ENCODE peak calls at places on chromosome 5, in four cellular contexts. D, U, C and K are unnamed samples.

GRCh38 chr5:1959231-1959630 is 76.5 kb upstream of the IRX4 start:
- DNase-seq in D (no peak), C (no peak), U (no peak), K (no peak)

GRCh38 chr5:123868267-123868666 is 356.3 kb downstream of the CSNK1G3 start:
- DNase-seq in U (no peak), C (peak; percentile 30), D (no peak), K (no peak)

GRCh38 chr5:75053286-75054109 is 1.1 kb upstream of the GCNT4 start:
- DNase-seq in U (peak; percentile 52), C (peak; percentile 71), D (peak; percentile 41), K (no peak)

GRCh38 chr5:176736271-176736965 is 73.9 kb upstream of the UNC5A start:
- DNase-seq in C (no peak), U (no peak), D (no peak), K (no peak)

GRCh38 chr5:102832445-102832844 is 77.3 kb downstream of the PAM start:
- DNase-seq in C (no peak), D (no peak), U (no peak), K (no peak)

GRCh38 chr5:38466444-38467189 is 89.8 kb downstream of the LIFR start:
- DNase-seq in D (no peak), U (peak; percentile 79), C (no peak), K (no peak)

GRCh38 chr5:124849774-124850173 is 103.3 kb upstream of the ZNF608 start:
- DNase-seq in D (no peak), C (no peak), U (no peak), K (no peak)

GRCh38 chr5:136018814-136019777 is 9.7 kb upstream of the TGFBI start:
- DNase-seq in U (no peak), D (peak; percentile 97), C (no peak), K (no peak)

GRCh38 chr5:14406554-14406849 is 175.1 kb upstream of the OTULINL start:
- DNase-seq in U (no peak), C (no peak), D (peak; percentile 64), K (no peak)

GRCh38 chr5:139755892-139756671 is 39.5 kb upstream of the PSD2 start:
- DNase-seq in C (no peak), U (no peak), D (no peak), K (no peak)

GRCh38 chr5:137442660-137443059 is 56.5 kb downstream of the SPOCK1 start:
- DNase-seq in D (no peak), C (no peak), U (no peak), K (no peak)

GRCh38 chr5:95959051-95959963 is 2.3 kb downstream of the ELL2 start:
- DNase-seq in U (no peak), C (no peak), D (no peak), K (no peak)

GRCh38 chr5:1122511-1123284 is 10.8 kb upstream of the SLC12A7 start:
- DNase-seq in D (no peak), C (no peak), U (peak; percentile 75), K (no peak)

GRCh38 chr5:50807661-50808060 is 141.2 kb downstream of the PARP8 start:
- DNase-seq in U (no peak), C (no peak), D (no peak), K (no peak)

GRCh38 chr5:134554319-134555222 is 29.1 kb downstream of the JADE2 start:
- DNase-seq in U (peak; percentile 73), C (peak; percentile 7), D (peak; percentile 99), K (peak; percentile 100)

GRCh38 chr5:28499764-28500290 is 1461.4 kb upstream of the CDH9 start:
- DNase-seq in D (no peak), C (no peak), U (no peak), K (no peak)

GRCh38 chr5:171542504-171543150 is 123.2 kb downstream of the FGF18 start:
- DNase-seq in U (no peak), D (no peak), C (no peak), K (no peak)

GRCh38 chr5:117473075-117473595 is 898.5 kb upstream of the SEMA6A start:
- DNase-seq in C (no peak), U (no peak), D (no peak), K (no peak)

GRCh38 chr5:56557198-56557597 is 258.2 kb upstream of the MAP3K1 start:
- DNase-seq in U (no peak), D (no peak), C (no peak), K (no peak)

GRCh38 chr5:158384535-158385421 is 525.8 kb upstream of the CLINT1 start:
- DNase-seq in U (no peak), D (peak; percentile 92), C (no peak), K (no peak)

GRCh38 chr5:36686881-36687280 is 80.5 kb downstream of the SLC1A3 start:
- DNase-seq in D (no peak), C (no peak), U (no peak), K (no peak)

GRCh38 chr5:171226096-171226495 is 83.0 kb upstream of the TLX3 start:
- DNase-seq in C (no peak), U (no peak), D (no peak), K (no peak)

GRCh38 chr5:169095410-169095772 is 205.5 kb downstream of the SLIT3 start:
- DNase-seq in D (no peak), C (no peak), U (no peak), K (no peak)

GRCh38 chr5:100771181-100771580 is 131.9 kb downstream of the ST8SIA4 start:
- DNase-seq in D (no peak), C (no peak), U (no peak), K (no peak)

GRCh38 chr5:75434107-75434506 is 77.3 kb downstream of the CERT1 start:
- DNase-seq in C (no peak), D (no peak), U (no peak), K (no peak)

GRCh38 chr5:34054330-34054729 is 11.3 kb upstream of the C1QTNF3 start:
- DNase-seq in C (no peak), U (no peak), D (no peak), K (no peak)

GRCh38 chr5:175701797-175702196 is 43.9 kb downstream of the HRH2 start:
- DNase-seq in D (no peak), C (no peak), U (no peak), K (no peak)

GRCh38 chr5:145497041-145497440 is 338.1 kb downstream of the PRELID2 start:
- DNase-seq in U (no peak), C (no peak), D (no peak), K (no peak)

GRCh38 chr5:54676466-54676865 is 158.9 kb downstream of the SNX18 start:
- DNase-seq in U (no peak), C (no peak), D (no peak), K (no peak)

GRCh38 chr5:148884339-148885020 is 58.1 kb downstream of the ADRB2 start:
- DNase-seq in C (no peak), U (no peak), D (no peak), K (no peak)

GRCh38 chr5:154087260-154087659 is 48.5 kb downstream of the MFAP3 start:
- DNase-seq in C (peak; percentile 17), D (no peak), U (no peak), K (peak; percentile 67)

GRCh38 chr5:161027763-161028162 is 175.8 kb upstream of the ATP10B start:
- DNase-seq in U (no peak), D (no peak), C (no peak), K (no peak)

GRCh38 chr5:180527659-180528058 is 33.5 kb downstream of the CNOT6 start:
- DNase-seq in C (no peak), D (no peak), U (no peak), K (no peak)

GRCh38 chr5:91598216-91598615 is 215.1 kb upstream of the ARRDC3 start:
- DNase-seq in C (no peak), U (no peak), D (no peak), K (no peak)